ENCODE peak calls at places on chromosomes 12 and 14, in ten cellular contexts. C is testis, N is lung, P is stomach, R is HCT116, B is neural progenitor cell, K is Panc1, U is AG04450, A is tibial artery, G is tibial nerve. D is an unnamed sample.

GRCh38 chr12:1234073-1234472 is 243.1 kb downstream of the ERC1 start:
- DNase-seq in P (no peak), K (no peak), C (no peak), A (no peak), R (no peak), U (no peak), G (no peak), N (no peak), B (no peak), D (no peak)

GRCh38 chr14:69481815-69482568 is 2.5 kb upstream of the PLEKHD1 start:
- DNase-seq in R (no peak), N (no peak), A (no peak), C (no peak), P (no peak), U (no peak), G (no peak), K (no peak), B (no peak), D (no peak)

GRCh38 chr14:49745191-49745590 is 22.8 kb upstream of the KLHDC2 start:
- DNase-seq in K (no peak), R (no peak), N (no peak), B (no peak), P (no peak), U (no peak), A (no peak), C (no peak), G (no peak), D (no peak)

GRCh38 chr12:26523708-26524150 is 309.3 kb downstream of the ITPR2 start:
- DNase-seq in G (peak; percentile 94), R (no peak), B (no peak), K (no peak), A (peak; percentile 95), C (peak; percentile 88), P (peak; percentile 93), U (peak; percentile 75), N (peak; percentile 91), D (no peak)

GRCh38 chr12:128325646-128326045 is 58.7 kb downstream of the TMEM132C start:
- DNase-seq in U (no peak), A (no peak), R (no peak), G (no peak), B (no peak), N (no peak), P (no peak), C (no peak), K (no peak), D (peak; percentile 80)

GRCh38 chr12:90543841-90544240 is 411.1 kb downstream of the CCER1 start:
- DNase-seq in K (no peak), A (no peak), N (no peak), U (no peak), R (no peak), P (no peak), B (no peak), G (no peak), C (no peak), D (no peak)

GRCh38 chr14:78947681-78948080 is 777.5 kb downstream of the NRXN3 start:
- DNase-seq in N (no peak), P (no peak), U (no peak), R (no peak), C (no peak), B (no peak), K (no peak), A (no peak), G (no peak), D (peak; percentile 33)

GRCh38 chr14:56745091-56745490 is 65.2 kb downstream of the OTX2 start:
- DNase-seq in A (no peak), B (no peak), R (no peak), P (no peak), N (no peak), U (no peak), G (no peak), C (no peak), K (no peak), D (no peak)

GRCh38 chr12:89856431-89856830 is 147.8 kb upstream of the ATP2B1 start:
- DNase-seq in B (no peak), R (no peak), A (no peak), N (no peak), P (no peak), C (no peak), G (no peak), K (no peak), U (no peak), D (no peak)

GRCh38 chr12:92971869-92972524 is 42.9 kb upstream of the EEA1 start:
- DNase-seq in U (peak; percentile 37), P (no peak), C (no peak), R (no peak), B (no peak), N (no peak), A (no peak), K (no peak), G (no peak), D (no peak)

GRCh38 chr14:102187583-102188001 is 47.9 kb downstream of the WDR20 start:
- DNase-seq in G (no peak), K (no peak), A (no peak), B (no peak), C (no peak), N (no peak), U (no peak), R (no peak), P (no peak), D (no peak)

DNA sequence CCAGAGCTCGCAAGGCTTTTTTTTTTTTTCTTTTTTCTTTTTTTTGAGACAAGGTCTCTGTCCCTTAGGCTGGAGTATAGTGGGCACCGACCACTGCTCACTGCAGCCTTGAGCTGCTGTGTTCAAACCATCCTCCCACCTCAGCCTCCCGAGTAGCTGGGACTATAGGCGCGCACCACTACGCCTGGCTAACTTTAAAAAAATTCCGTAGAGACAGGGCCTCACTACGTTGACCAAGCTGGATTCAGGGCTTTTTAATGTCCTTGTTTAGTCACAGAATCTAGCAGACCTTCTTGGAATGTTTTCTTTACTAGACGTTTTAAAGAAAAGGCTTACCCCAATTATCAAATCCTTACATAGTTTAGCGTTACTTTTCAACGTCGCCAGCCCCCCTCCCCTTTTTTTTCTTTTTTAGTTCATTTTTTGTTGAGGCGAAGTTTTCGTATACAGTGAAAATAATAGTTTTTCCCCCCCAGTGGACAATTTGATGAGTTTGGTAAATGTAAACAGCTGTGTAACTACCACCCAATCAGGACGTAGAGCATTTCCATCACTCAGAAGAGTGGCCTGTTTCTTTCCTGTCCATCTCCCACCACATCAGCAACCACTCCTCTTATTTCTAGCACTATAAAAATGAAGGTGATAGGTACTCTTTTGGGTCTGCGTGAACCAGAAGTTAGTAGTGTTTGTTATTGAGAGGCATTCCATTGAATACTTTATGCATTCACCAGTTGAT is 664 bp upstream of the DLGAP5 start:
- DNase-seq in A (no peak), P (no peak), R (no peak), B (no peak), K (no peak), U (no peak), G (no peak), C (no peak), N (no peak), D (no peak)
- H3K4me3 ChIP-seq in A (peak overlapping the region; percentile 56), P (peak overlapping the region; percentile 53), R (peak overlapping the region; percentile 97), B (peak overlapping the region; percentile 89), K (peak overlapping the region; percentile 90), U (peak overlapping the region; percentile 73), G (peak overlapping the region; percentile 64), C (peak overlapping the region; percentile 50), N (peak overlapping the region; percentile 54), D (peak overlapping the region; percentile 89)

GRCh38 chr12:51953011-51953568 is 1.6 kb downstream of the ACVR1B start:
- DNase-seq in A (no peak), K (no peak), R (no peak), P (no peak), B (peak; percentile 43), G (no peak), N (no peak), U (no peak), C (no peak), D (peak; percentile 43)

GRCh38 chr12:51955702-51956101 is 4.2 kb downstream of the ACVR1B start:
- DNase-seq in R (no peak), P (no peak), N (no peak), U (no peak), B (no peak), G (no peak), K (no peak), A (no peak), C (no peak), D (no peak)

GRCh38 chr12:51951843-51952722 is 584 bp downstream of the ACVR1B start:
- DNase-seq in G (peak; percentile 25), U (no peak), K (no peak), A (peak; percentile 60), C (peak; percentile 27), P (no peak), R (no peak), B (peak; percentile 75), N (no peak), D (peak; percentile 35)

GRCh38 chr12:51954465-51955361 is 3.2 kb downstream of the ACVR1B start:
- DNase-seq in P (peak; percentile 44), K (no peak), B (no peak), U (no peak), G (no peak), C (no peak), N (no peak), A (no peak), R (no peak), D (no peak)

DNA sequence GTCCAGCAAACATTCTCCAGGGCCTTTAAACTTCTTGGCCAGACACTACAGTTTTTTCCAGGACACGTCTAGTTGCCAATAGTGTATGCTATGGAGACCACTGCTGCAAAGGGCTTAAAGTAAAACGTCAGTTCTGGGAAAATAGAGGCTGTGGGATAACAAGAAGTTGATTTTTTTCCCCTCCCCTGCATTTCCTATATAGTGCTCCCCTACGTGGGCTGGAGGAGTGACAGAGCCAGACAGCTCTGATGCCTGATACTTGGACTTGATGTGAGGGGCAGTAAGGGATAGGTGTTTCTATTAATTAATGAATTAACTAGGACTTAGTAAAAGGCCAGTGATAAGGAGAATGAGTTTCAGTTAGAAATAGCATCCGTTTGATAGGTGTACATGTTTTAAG is 2.4 kb downstream of the ACVR1B start:
- DNase-seq in N (no peak), G (no peak), U (no peak), K (no peak), A (no peak), R (no peak), C (no peak), B (no peak), P (no peak), D (no peak)
- H3K27ac ChIP-seq in N (peak overlapping the region; percentile 20), G (peak overlapping the region; percentile 93), U (no peak overlapping the region), K (peak overlapping the region; percentile 70), A (peak overlapping the region; percentile 98), R (no peak overlapping the region), C (peak overlapping the region; percentile 95), B (no peak overlapping the region), P (peak overlapping the region; percentile 98), D (peak overlapping the region; percentile 94)

DNA sequence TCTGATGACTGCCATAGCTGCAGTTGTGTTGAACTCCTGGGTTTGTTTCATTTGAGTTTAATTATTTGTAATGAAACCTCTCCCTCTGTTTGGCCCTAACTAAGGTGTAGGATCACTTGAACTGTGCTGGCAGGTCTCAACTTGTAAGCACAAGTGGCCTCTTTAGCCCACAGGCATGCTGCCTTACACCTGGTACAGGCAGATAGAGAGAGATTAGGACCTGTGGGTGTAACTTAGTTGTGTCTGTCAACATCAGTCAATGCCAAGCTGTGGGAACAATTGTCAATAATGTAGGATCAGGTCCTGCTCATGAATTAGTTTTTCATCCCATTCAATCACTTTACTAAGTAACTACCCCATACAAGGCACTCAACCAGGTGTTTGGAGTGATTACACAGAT is 263.0 kb upstream of the G2E3 start:
- DNase-seq in N (peak; percentile 60), U (no peak), C (no peak), G (no peak), B (no peak), P (no peak), A (no peak), K (no peak), R (no peak), D (peak; percentile 29)
- H3K9me3 ChIP-seq in N (no peaks in the 10 kb centered on the region), U (no peaks in the 10 kb centered on the region), C (no peaks in the 10 kb centered on the region), G (no peaks in the 10 kb centered on the region), B (no peaks in the 10 kb centered on the region), P (no peaks in the 10 kb centered on the region), A (no peaks in the 10 kb centered on the region), K (no peaks in the 10 kb centered on the region), R (no peaks in the 10 kb centered on the region), D (no peaks in the 10 kb centered on the region)

GRCh38 chr12:57428965-57429364 is 1.9 kb downstream of the R3HDM2 start:
- DNase-seq in G (no peak), K (no peak), U (no peak), N (no peak), C (no peak), P (no peak), R (no peak), B (no peak), A (no peak), D (no peak)
- H3K4me3 ChIP-seq in G (no peak overlapping the region), K (no peak overlapping the region), U (no peak overlapping the region), N (no peak overlapping the region), C (no peak overlapping the region), P (no peak overlapping the region), R (no peak overlapping the region), B (peak overlapping the region; percentile 64), A (no peak overlapping the region), D (no peak overlapping the region)